ENCODE peak calls at places on chromosomes 5 and 9, in seven cellular contexts. J is brain microvascular endothelial cell; W is fibroblast of mammary gland; F is choroid plexus epithelial cell; B is heart left ventricle; M is CD8-positive, alpha-beta T cell; C is endodermal cell. K is an unnamed sample.

GRCh38 chr5:55471468-55471867 is 63.3 kb downstream of the PLPP1 start:
- DNase-seq in J (no peak), W (no peak), F (no peak), B (no peak), M (no peak), C (no peak), K (no peak)

GRCh38 chr9:126752376-126752775 is 52.5 kb upstream of the ZBTB43 start:
- DNase-seq in J (no peak), W (no peak), F (no peak), B (no peak), M (no peak), C (peak), K (no peak)

GRCh38 chr9:137304383-137305059 is 2.5 kb upstream of the NRARP start:
- DNase-seq in J (no peak), W (no peak), F (no peak), B (peak), M (no peak), C (peak), K (peak)

GRCh38 chr5:148794729-148795590 is 31.5 kb upstream of the ADRB2 start:
- DNase-seq in J (peak), W (peak), F (peak), B (no peak), M (no peak), C (no peak), K (no peak)

GRCh38 chr5:96661841-96662724 is at the start of gene CAST:
- DNase-seq in J (peak), W (peak), F (peak), B (peak), M (peak), C (peak), K (peak)

GRCh38 chr9:82961504-82962125 is 101.3 kb downstream of the RASEF start:
- DNase-seq in J (peak), W (peak), F (peak), B (peak), M (peak), C (peak), K (peak)

GRCh38 chr5:169164481-169164925 is 136.4 kb downstream of the SLIT3 start:
- DNase-seq in J (peak), W (peak), F (no peak), B (peak), M (no peak), C (peak), K (no peak)

GRCh38 chr9:128635266-128636023 is 21.2 kb downstream of the DYNC2I2 start:
- DNase-seq in J (peak), W (peak), F (peak), B (peak), M (no peak), C (peak), K (peak)

GRCh38 chr9:107251756-107252322 is 31.2 kb upstream of the RAD23B start:
- DNase-seq in J (peak), W (peak), F (peak), B (peak), M (no peak), C (no peak), K (no peak)

GRCh38 chr5:160456778-160457177 is 35.1 kb downstream of the PTTG1 start:
- DNase-seq in J (no peak), W (no peak), F (no peak), B (no peak), M (no peak), C (no peak), K (no peak)

GRCh38 chr9:15182003-15182695 is 124.9 kb downstream of the TTC39B start:
- DNase-seq in J (no peak), W (no peak), F (no peak), B (no peak), M (no peak), C (no peak), K (no peak)

GRCh38 chr9:114038724-114039313 is 39.3 kb downstream of the AMBP start:
- DNase-seq in J (no peak), W (no peak), F (no peak), B (no peak), M (no peak), C (peak), K (no peak)

GRCh38 chr5:2017540-2018389 is 135.0 kb upstream of the IRX4 start:
- DNase-seq in J (peak), W (peak), F (peak), B (no peak), M (no peak), C (peak), K (no peak)
- TF ChIP-seq CTCF in J (peak), W (peak), F (peak), B (no peak), M (peak), C (peak), K (peak)

GRCh38 chr9:37180138-37180537 is 59.8 kb downstream of the ZCCHC7 start:
- DNase-seq in J (no peak), W (no peak), F (no peak), B (no peak), M (no peak), C (no peak), K (no peak)
- TF ChIP-seq CTCF in J (no peak), W (no peak), F (peak), B (no peak), M (no peak), C (peak), K (no peak)

GRCh38 chr9:109953813-109954489 is 174.0 kb downstream of the PALM2AKAP2 start:
- DNase-seq in J (no peak), W (no peak), F (no peak), B (no peak), M (no peak), C (no peak), K (no peak)
- TF ChIP-seq CTCF in J (peak), W (peak), F (peak), B (no peak), M (no peak), C (peak), K (no peak)

DNA sequence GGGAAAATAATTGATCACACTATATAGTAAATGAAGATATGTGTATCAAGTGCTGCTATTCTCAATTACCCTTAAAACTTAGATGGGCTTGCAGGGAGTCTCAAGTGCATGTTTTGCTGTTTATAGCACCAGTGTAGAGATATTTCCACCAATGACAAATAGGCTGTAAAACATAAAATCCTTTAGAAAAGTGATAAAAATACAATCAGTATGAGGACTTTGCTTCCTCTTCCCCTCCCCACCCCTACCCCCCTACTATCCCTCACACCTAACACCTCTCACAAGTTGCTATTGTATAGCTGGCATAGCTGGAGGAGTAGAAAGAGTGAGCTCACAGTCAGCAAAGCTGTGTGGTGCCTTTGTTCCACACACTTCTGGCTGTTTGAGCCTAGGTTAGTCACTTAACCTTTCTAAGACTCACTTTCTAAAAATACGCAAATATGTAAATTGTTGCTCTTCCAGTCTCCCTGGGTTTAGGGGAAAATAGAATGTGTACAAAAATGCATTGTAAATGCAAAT is 93.1 kb downstream of the PDE4D start:
- DNase-seq in J (no peak), W (no peak), F (no peak), B (no peak), M (no peak), C (peak), K (no peak)
- TF ChIP-seq CTCF in J (no peak), W (no peak), F (no peak), B (no peak), M (peak), C (peak), K (no peak)

GRCh38 chr5:129271309-129271708 is 176.8 kb downstream of the ISOC1 start:
- DNase-seq in J (no peak), W (peak), F (peak), B (no peak), M (no peak), C (peak), K (no peak)
- TF ChIP-seq CTCF in J (no peak), W (peak), F (peak), B (no peak), M (no peak), C (peak), K (peak)

DNA sequence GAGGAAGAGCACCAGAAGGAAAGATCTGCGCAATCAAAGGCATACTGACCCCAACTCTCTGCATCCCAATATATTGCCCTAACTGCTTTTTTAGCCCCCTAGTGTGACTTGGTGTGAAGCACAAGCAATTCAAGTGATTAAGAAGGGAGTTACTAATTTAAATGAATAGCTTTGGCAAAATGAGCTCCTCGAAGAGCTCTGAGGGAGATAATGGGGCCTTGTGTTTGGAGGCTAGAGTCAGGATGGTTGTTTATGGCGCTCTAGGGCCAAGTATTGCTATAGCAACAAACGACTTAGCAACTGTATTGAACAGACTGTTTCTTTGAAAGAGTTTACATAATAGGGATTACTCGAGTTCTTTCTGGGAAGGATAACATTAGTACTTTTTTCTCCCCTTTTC is 11.5 kb upstream of the C5orf58 start:
- DNase-seq in J (no peak), W (peak), F (peak), B (no peak), M (no peak), C (no peak), K (no peak)
- TF ChIP-seq CTCF in J (peak), W (peak), F (peak), B (no peak), M (no peak), C (peak), K (peak)

GRCh38 chr5:118557103-118557805 is 431.1 kb downstream of the DTWD2 start:
- DNase-seq in J (no peak), W (peak), F (no peak), B (no peak), M (no peak), C (no peak), K (no peak)

GRCh38 chr5:118552731-118553360 is 435.5 kb downstream of the DTWD2 start:
- DNase-seq in J (no peak), W (no peak), F (no peak), B (no peak), M (no peak), C (no peak), K (no peak)

GRCh38 chr5:118554241-118554640 is 434.1 kb downstream of the DTWD2 start:
- DNase-seq in J (no peak), W (no peak), F (no peak), B (no peak), M (no peak), C (no peak), K (no peak)

GRCh38 chr5:118553662-118554061 is 434.7 kb downstream of the DTWD2 start:
- DNase-seq in J (peak), W (peak), F (peak), B (peak), M (no peak), C (no peak), K (no peak)

GRCh38 chr5:118554991-118555390 is 433.4 kb downstream of the DTWD2 start:
- DNase-seq in J (no peak), W (no peak), F (no peak), B (no peak), M (no peak), C (no peak), K (no peak)
- TF ChIP-seq CTCF in J (no peak), W (no peak), F (no peak), B (no peak), M (no peak), C (no peak), K (no peak)

GRCh38 chr5:8650197-8650596 is 781.2 kb downstream of the MTRR start:
- DNase-seq in J (peak), W (no peak), F (peak), B (no peak), M (no peak), C (no peak), K (no peak)
- TF ChIP-seq CTCF in J (peak), W (no peak), F (peak), B (no peak), M (no peak), C (no peak), K (no peak)